ENCODE peak calls at places on chromosomes 5 and 9, in five cellular contexts. C is activated gamma-delta T cell; T is EL; U is CD4-positive, CD25-positive, alpha-beta regulatory T cell; E is activated CD8-positive, alpha-beta memory T cell treated with anti-CD3 and anti-CD28 coated beads for 48 hours. G is an unnamed sample.

GRCh38 chr9:124500028-124500795 is 7.0 kb downstream of the NR5A1 start:
- DNase-seq in C (no peak), T (no peak), U (no peak), E (no peak), G (no peak)

GRCh38 chr5:84281383-84281782 is 103.3 kb downstream of the EDIL3 start:
- DNase-seq in C (no peak), T (no peak), U (no peak), E (no peak), G (no peak)

GRCh38 chr5:73592546-73592945 is 27.0 kb downstream of the UTP15 start:
- DNase-seq in C (no peak), T (peak), U (no peak), E (no peak), G (no peak)

GRCh38 chr9:115353681-115354080 is 235.7 kb upstream of the TNC start:
- DNase-seq in C (no peak), T (peak), U (no peak), E (no peak), G (no peak)

GRCh38 chr5:61010759-61011460 is 65.9 kb downstream of the NDUFAF2 start:
- DNase-seq in C (no peak), T (peak), U (no peak), E (no peak), G (no peak)

GRCh38 chr5:67182406-67182805 is 14.2 kb downstream of the CD180 start:
- DNase-seq in C (no peak), T (peak), U (no peak), E (no peak), G (no peak)

GRCh38 chr5:172187118-172188032 is 649 bp downstream of the STK10 start:
- DNase-seq in C (peak), T (peak), U (peak), E (no peak), G (no peak)

GRCh38 chr5:145800181-145800580 is 35.0 kb downstream of the PRELID2 start:
- DNase-seq in C (no peak), T (no peak), U (no peak), E (no peak), G (no peak)

GRCh38 chr5:17120209-17120608 is 97.2 kb upstream of the BASP1 start:
- DNase-seq in C (no peak), T (no peak), U (no peak), E (no peak), G (no peak)

G was measured in D341Med.